ENCODE peak calls at places on chromosome 12, in five cellular contexts. One of them, this sample, is unnamed.

GRCh38 chr12:94761559-94761958 is 111.2 kb upstream of the TMCC3 start:
- DNase-seq in HCT116: peak; percentile 75
- DNase-seq in astrocyte of the cerebellum: peak; percentile 65
- DNase-seq in kidney epithelial cell: peak; percentile 92
- DNase-seq in body of pancreas: no peak
- DNase-seq in this sample: no peak

GRCh38 chr12:102053062-102053349 is 8.8 kb downstream of the WASHC3 start:
- DNase-seq in astrocyte of the cerebellum: no peak
- DNase-seq in kidney epithelial cell: no peak
- DNase-seq in HCT116: no peak
- DNase-seq in body of pancreas: no peak
- DNase-seq in this sample: no peak

GRCh38 chr12:89883630-89884364 is 175.2 kb upstream of the ATP2B1 start:
- DNase-seq in HCT116: no peak
- DNase-seq in kidney epithelial cell: no peak
- DNase-seq in body of pancreas: no peak
- DNase-seq in astrocyte of the cerebellum: peak; percentile 87
- DNase-seq in this sample: no peak

GRCh38 chr12:104622942-104623341 is 166.2 kb downstream of the CHST11 start:
- DNase-seq in HCT116: no peak
- DNase-seq in body of pancreas: no peak
- DNase-seq in kidney epithelial cell: no peak
- DNase-seq in astrocyte of the cerebellum: no peak
- DNase-seq in this sample: no peak

GRCh38 chr12:64995831-64996230 is 125.3 kb downstream of the WIF1 start:
- DNase-seq in HCT116: no peak
- DNase-seq in body of pancreas: no peak
- DNase-seq in astrocyte of the cerebellum: no peak
- DNase-seq in kidney epithelial cell: no peak
- DNase-seq in this sample: no peak

GRCh38 chr12:108104657-108105056 is 24.4 kb upstream of the WSCD2 start:
- DNase-seq in astrocyte of the cerebellum: no peak
- DNase-seq in HCT116: no peak
- DNase-seq in body of pancreas: no peak
- DNase-seq in kidney epithelial cell: no peak
- DNase-seq in this sample: no peak

GRCh38 chr12:46430340-46430948 is 57.9 kb upstream of the SLC38A2 start:
- DNase-seq in astrocyte of the cerebellum: peak; percentile 45
- DNase-seq in body of pancreas: no peak
- DNase-seq in HCT116: peak; percentile 92
- DNase-seq in kidney epithelial cell: peak; percentile 80
- DNase-seq in this sample: no peak

GRCh38 chr12:76303365-76303764 is 44.9 kb downstream of the BBS10 start:
- DNase-seq in HCT116: no peak
- DNase-seq in body of pancreas: no peak
- DNase-seq in astrocyte of the cerebellum: no peak
- DNase-seq in kidney epithelial cell: no peak
- DNase-seq in this sample: no peak

GRCh38 chr12:6620137-6620884 is 13.1 kb upstream of the CHD4 start:
- DNase-seq in HCT116: no peak
- DNase-seq in kidney epithelial cell: no peak
- DNase-seq in astrocyte of the cerebellum: no peak
- DNase-seq in body of pancreas: peak; percentile 50
- DNase-seq in this sample: no peak

GRCh38 chr12:94175763-94176660 is 27.6 kb downstream of the PLXNC1 start:
- DNase-seq in body of pancreas: no peak
- DNase-seq in HCT116: no peak
- DNase-seq in kidney epithelial cell: no peak
- DNase-seq in astrocyte of the cerebellum: no peak
- DNase-seq in this sample: no peak

GRCh38 chr12:14913381-14913781 is 25.0 kb downstream of the ERP27 start:
- DNase-seq in body of pancreas: no peak
- DNase-seq in kidney epithelial cell: no peak
- DNase-seq in HCT116: peak; percentile 42
- DNase-seq in astrocyte of the cerebellum: no peak
- DNase-seq in this sample: no peak

GRCh38 chr12:56713345-56713744 is 11.8 kb downstream of the NACA start:
- DNase-seq in kidney epithelial cell: no peak
- DNase-seq in astrocyte of the cerebellum: no peak
- DNase-seq in body of pancreas: no peak
- DNase-seq in HCT116: no peak
- DNase-seq in this sample: no peak

GRCh38 chr12:55681142-55682077 is 26.3 kb downstream of the ITGA7 start:
- DNase-seq in HCT116: peak; percentile 87
- DNase-seq in astrocyte of the cerebellum: no peak
- DNase-seq in body of pancreas: peak; percentile 86
- DNase-seq in kidney epithelial cell: no peak
- DNase-seq in this sample: no peak

GRCh38 chr12:93311827-93312226 is 65.9 kb upstream of the NUDT4 start:
- DNase-seq in body of pancreas: no peak
- DNase-seq in HCT116: no peak
- DNase-seq in kidney epithelial cell: no peak
- DNase-seq in astrocyte of the cerebellum: no peak
- DNase-seq in this sample: no peak

GRCh38 chr12:71731439-71732356 is 23.0 kb upstream of the RAB21 start:
- DNase-seq in kidney epithelial cell: no peak
- DNase-seq in astrocyte of the cerebellum: no peak
- DNase-seq in body of pancreas: no peak
- DNase-seq in HCT116: no peak
- DNase-seq in this sample: no peak

GRCh38 chr12:112836736-112837628 is 45.4 kb downstream of the RPH3A start:
- DNase-seq in body of pancreas: no peak
- DNase-seq in astrocyte of the cerebellum: no peak
- DNase-seq in HCT116: no peak
- DNase-seq in kidney epithelial cell: no peak
- DNase-seq in this sample: no peak

GRCh38 chr12:108888031-108888430 is 8.1 kb downstream of the DAO start:
- DNase-seq in HCT116: no peak
- DNase-seq in kidney epithelial cell: no peak
- DNase-seq in astrocyte of the cerebellum: no peak
- DNase-seq in body of pancreas: peak; percentile 55
- DNase-seq in this sample: no peak

GRCh38 chr12:110199360-110200123 is 75.4 kb downstream of the IFT81 start:
- DNase-seq in body of pancreas: no peak
- DNase-seq in kidney epithelial cell: peak; percentile 44
- DNase-seq in HCT116: no peak
- DNase-seq in astrocyte of the cerebellum: peak; percentile 50
- DNase-seq in this sample: no peak

GRCh38 chr12:68410018-68410650 is 78.0 kb upstream of the MDM1 start:
- DNase-seq in body of pancreas: no peak
- DNase-seq in kidney epithelial cell: no peak
- DNase-seq in astrocyte of the cerebellum: no peak
- DNase-seq in HCT116: no peak
- DNase-seq in this sample: no peak

GRCh38 chr12:116142936-116143882 is 134.3 kb downstream of the MED13L start:
- DNase-seq in astrocyte of the cerebellum: no peak
- DNase-seq in body of pancreas: no peak
- DNase-seq in HCT116: no peak
- DNase-seq in kidney epithelial cell: peak; percentile 49
- DNase-seq in this sample: no peak

GRCh38 chr12:29044799-29045198 is 104.3 kb upstream of the FAR2 start:
- DNase-seq in HCT116: no peak
- DNase-seq in astrocyte of the cerebellum: no peak
- DNase-seq in body of pancreas: no peak
- DNase-seq in kidney epithelial cell: no peak
- DNase-seq in this sample: no peak

DNA sequence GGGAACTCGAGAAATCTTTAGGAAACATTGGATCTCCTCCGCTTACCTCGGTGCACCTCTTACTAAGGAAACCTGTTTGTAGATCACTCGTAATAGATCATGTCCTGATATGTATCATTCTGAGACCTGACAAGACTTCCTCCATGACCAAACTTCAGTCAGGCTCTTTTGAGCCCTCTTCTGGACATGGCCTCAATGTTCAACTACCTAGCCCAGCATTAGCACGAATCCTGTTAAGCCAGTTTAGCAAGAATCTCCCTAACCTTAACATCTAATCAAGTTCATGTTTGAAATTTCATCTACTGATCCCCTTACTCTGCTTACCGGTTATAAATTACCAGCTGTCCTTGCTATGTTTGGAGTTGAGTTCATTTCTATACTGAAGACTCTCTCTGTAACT is 713.9 kb upstream of the USP15 start:
- DNase-seq in kidney epithelial cell: no peak
- DNase-seq in HCT116: peak; percentile 26
- DNase-seq in astrocyte of the cerebellum: no peak
- DNase-seq in body of pancreas: peak; percentile 7
- DNase-seq in this sample: no peak
- TF ChIP-seq CTCF in kidney epithelial cell: no peak
- TF ChIP-seq CTCF in HCT116: peak; percentile 17
- TF ChIP-seq CTCF in astrocyte of the cerebellum: no peak
- TF ChIP-seq CTCF in body of pancreas: peak; percentile 18
- TF ChIP-seq CTCF in this sample: no peak

DNA sequence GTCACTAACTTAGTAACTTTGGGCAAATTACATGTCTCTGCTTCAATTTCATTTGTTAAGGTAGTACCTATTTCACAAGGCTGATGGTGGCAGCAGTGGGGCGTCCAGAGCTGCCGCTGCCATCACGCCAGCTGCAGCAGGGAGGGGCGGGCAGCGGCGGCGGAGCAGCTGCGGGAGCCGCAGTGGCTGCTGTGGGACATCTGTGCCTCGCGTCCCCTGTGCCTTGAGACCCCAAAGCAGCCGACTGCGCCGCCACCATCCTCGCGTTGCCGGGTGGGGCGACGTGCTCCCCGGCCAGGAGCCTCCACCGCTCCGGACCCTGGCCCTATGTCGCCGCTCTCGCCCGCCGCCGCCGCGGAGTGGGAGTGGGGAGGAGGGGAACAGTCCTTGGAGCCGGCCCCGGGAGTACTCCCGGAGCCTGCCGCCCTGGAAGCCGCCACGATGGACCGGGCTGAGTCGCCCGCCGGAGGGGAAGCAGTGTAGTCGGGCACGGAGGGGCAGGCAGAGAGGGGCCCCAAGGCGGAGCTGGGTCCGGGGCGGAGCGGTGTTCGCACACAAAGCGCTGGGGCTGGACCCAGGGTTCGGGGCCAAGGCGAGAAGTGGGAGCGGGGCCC is 51.4 kb downstream of the A2M start:
- DNase-seq in body of pancreas: peak; percentile 83
- DNase-seq in kidney epithelial cell: no peak
- DNase-seq in astrocyte of the cerebellum: no peak
- DNase-seq in HCT116: peak; percentile 42
- DNase-seq in this sample: no peak
- TF ChIP-seq CTCF in body of pancreas: peak; percentile 56
- TF ChIP-seq CTCF in kidney epithelial cell: peak; percentile 34
- TF ChIP-seq CTCF in astrocyte of the cerebellum: peak; percentile 38
- TF ChIP-seq CTCF in HCT116: no peak
- TF ChIP-seq CTCF in this sample: peak; percentile 20

GRCh38 chr12:123938679-123939480 is 33.8 kb downstream of the CCDC92 start:
- DNase-seq in kidney epithelial cell: no peak
- DNase-seq in HCT116: no peak
- DNase-seq in astrocyte of the cerebellum: no peak
- DNase-seq in body of pancreas: no peak
- DNase-seq in this sample: no peak
- TF ChIP-seq CTCF in kidney epithelial cell: peak; percentile 36
- TF ChIP-seq CTCF in HCT116: peak; percentile 3
- TF ChIP-seq CTCF in astrocyte of the cerebellum: peak; percentile 36
- TF ChIP-seq CTCF in body of pancreas: no peak
- TF ChIP-seq CTCF in this sample: peak; percentile 16

GRCh38 chr12:18250313-18250916 is 10.9 kb upstream of the PIK3C2G start:
- DNase-seq in HCT116: peak; percentile 54
- DNase-seq in astrocyte of the cerebellum: peak; percentile 76
- DNase-seq in body of pancreas: no peak
- DNase-seq in kidney epithelial cell: peak; percentile 26
- DNase-seq in this sample: no peak
- TF ChIP-seq CTCF in HCT116: peak; percentile 55
- TF ChIP-seq CTCF in astrocyte of the cerebellum: peak; percentile 62
- TF ChIP-seq CTCF in body of pancreas: peak; percentile 56
- TF ChIP-seq CTCF in kidney epithelial cell: peak; percentile 55
- TF ChIP-seq CTCF in this sample: no peak

DNA sequence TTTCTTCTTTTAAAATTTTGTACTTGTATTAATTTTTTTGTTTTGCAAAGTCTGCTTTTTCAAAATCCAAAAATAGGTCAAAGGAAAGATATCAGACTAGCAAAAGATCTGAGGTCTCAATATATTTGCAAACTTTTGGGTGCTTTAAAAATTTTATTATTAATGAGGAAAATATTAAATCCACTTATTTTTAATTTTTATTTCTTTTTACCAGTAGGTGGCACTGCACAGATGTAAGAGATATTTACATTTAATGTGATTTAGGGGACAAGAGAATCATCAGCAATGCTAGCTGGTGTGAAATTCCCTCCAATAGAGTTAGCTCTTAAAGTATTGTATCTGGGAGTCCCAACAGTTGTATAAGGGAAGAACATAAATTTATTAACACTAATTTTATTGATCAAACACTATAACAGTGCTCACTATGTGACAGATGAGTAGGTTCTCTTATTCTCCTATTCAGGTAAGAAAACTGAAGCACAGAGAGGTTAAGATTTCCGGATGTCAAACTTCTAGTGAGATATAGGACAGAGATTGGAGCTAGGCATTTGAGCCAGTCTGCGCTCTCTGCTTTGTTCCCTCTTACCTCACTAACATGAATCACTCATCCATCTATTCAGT is 30.5 kb downstream of the ALX1 start:
- DNase-seq in body of pancreas: no peak
- DNase-seq in astrocyte of the cerebellum: peak; percentile 11
- DNase-seq in kidney epithelial cell: no peak
- DNase-seq in HCT116: peak; percentile 6
- DNase-seq in this sample: no peak
- TF ChIP-seq CTCF in body of pancreas: no peak
- TF ChIP-seq CTCF in astrocyte of the cerebellum: peak; percentile 9
- TF ChIP-seq CTCF in kidney epithelial cell: peak; percentile 31
- TF ChIP-seq CTCF in HCT116: no peak
- TF ChIP-seq CTCF in this sample: no peak

This sample was measured in natural killer cell.